ENCODE peak calls at places on chromosomes 13 and 19, in five cellular contexts. One of them, this sample, is unnamed.

GRCh38 chr13:52695856-52696255 is 43.2 kb downstream of the SUGT1 start:
- DNase-seq in CD8-positive, alpha-beta memory T cell: no peak
- DNase-seq in SK-N-SH: no peak
- DNase-seq in OCI-LY7: no peak
- DNase-seq in suprapubic skin: no peak
- DNase-seq in this sample: no peak

GRCh38 chr13:44132710-44133109 is 240.9 kb upstream of the SERP2 start:
- DNase-seq in OCI-LY7: no peak
- DNase-seq in suprapubic skin: no peak
- DNase-seq in SK-N-SH: no peak
- DNase-seq in CD8-positive, alpha-beta memory T cell: no peak
- DNase-seq in this sample: peak; percentile 54

GRCh38 chr13:26605845-26606244 is 48.4 kb downstream of the WASF3 start:
- DNase-seq in OCI-LY7: peak; percentile 21
- DNase-seq in CD8-positive, alpha-beta memory T cell: no peak
- DNase-seq in suprapubic skin: no peak
- DNase-seq in SK-N-SH: no peak
- DNase-seq in this sample: no peak

GRCh38 chr13:94708971-94709614 is 3.3 kb downstream of the SOX21 start:
- DNase-seq in OCI-LY7: no peak
- DNase-seq in suprapubic skin: no peak
- DNase-seq in SK-N-SH: no peak
- DNase-seq in CD8-positive, alpha-beta memory T cell: no peak
- DNase-seq in this sample: no peak

GRCh38 chr13:108082481-108082880 is 132.9 kb downstream of the LIG4 start:
- DNase-seq in OCI-LY7: no peak
- DNase-seq in CD8-positive, alpha-beta memory T cell: no peak
- DNase-seq in suprapubic skin: no peak
- DNase-seq in SK-N-SH: no peak
- DNase-seq in this sample: no peak

GRCh38 chr13:73876323-73876722 is 257.9 kb downstream of the KLF12 start:
- DNase-seq in OCI-LY7: no peak
- DNase-seq in SK-N-SH: no peak
- DNase-seq in suprapubic skin: no peak
- DNase-seq in CD8-positive, alpha-beta memory T cell: no peak
- DNase-seq in this sample: no peak

GRCh38 chr19:44869728-44870470 is 21.2 kb upstream of the TOMM40 start:
- DNase-seq in suprapubic skin: no peak
- DNase-seq in CD8-positive, alpha-beta memory T cell: peak; percentile 13
- DNase-seq in OCI-LY7: no peak
- DNase-seq in SK-N-SH: no peak
- DNase-seq in this sample: no peak

GRCh38 chr13:65264066-65264465 is 1966.1 kb downstream of the PCDH9 start:
- DNase-seq in suprapubic skin: no peak
- DNase-seq in OCI-LY7: no peak
- DNase-seq in CD8-positive, alpha-beta memory T cell: no peak
- DNase-seq in SK-N-SH: no peak
- DNase-seq in this sample: no peak

GRCh38 chr13:43153436-43154082 is 130.2 kb downstream of the DNAJC15 start:
- DNase-seq in CD8-positive, alpha-beta memory T cell: no peak
- DNase-seq in SK-N-SH: no peak
- DNase-seq in suprapubic skin: no peak
- DNase-seq in OCI-LY7: no peak
- DNase-seq in this sample: no peak

GRCh38 chr13:113298001-113298945 is 1.2 kb downstream of the LAMP1 start:
- DNase-seq in OCI-LY7: no peak
- DNase-seq in suprapubic skin: no peak
- DNase-seq in SK-N-SH: no peak
- DNase-seq in CD8-positive, alpha-beta memory T cell: no peak
- DNase-seq in this sample: no peak

GRCh38 chr13:99296270-99296865 is 10.8 kb downstream of the GPR183 start:
- DNase-seq in CD8-positive, alpha-beta memory T cell: no peak
- DNase-seq in OCI-LY7: no peak
- DNase-seq in suprapubic skin: no peak
- DNase-seq in SK-N-SH: no peak
- DNase-seq in this sample: no peak

GRCh38 chr19:14381689-14382474 is 638 bp downstream of the ADGRE5 start:
- DNase-seq in CD8-positive, alpha-beta memory T cell: peak; percentile 95
- DNase-seq in suprapubic skin: no peak
- DNase-seq in SK-N-SH: no peak
- DNase-seq in OCI-LY7: peak; percentile 66
- DNase-seq in this sample: peak; percentile 52

GRCh38 chr19:51660975-51661600 is 14.5 kb upstream of the SIGLEC14 start:
- DNase-seq in suprapubic skin: no peak
- DNase-seq in OCI-LY7: peak; percentile 76
- DNase-seq in SK-N-SH: peak; percentile 61
- DNase-seq in CD8-positive, alpha-beta memory T cell: peak; percentile 54
- DNase-seq in this sample: peak; percentile 60

GRCh38 chr19:55283548-55284393 is at the start of gene BRSK1:
- DNase-seq in OCI-LY7: peak; percentile 80
- DNase-seq in SK-N-SH: peak; percentile 93
- DNase-seq in CD8-positive, alpha-beta memory T cell: peak; percentile 73
- DNase-seq in suprapubic skin: no peak
- DNase-seq in this sample: no peak

GRCh38 chr13:48125794-48126228 is 30.9 kb upstream of the MED4 start:
- DNase-seq in SK-N-SH: no peak
- DNase-seq in suprapubic skin: no peak
- DNase-seq in CD8-positive, alpha-beta memory T cell: no peak
- DNase-seq in OCI-LY7: no peak
- DNase-seq in this sample: no peak

GRCh38 chr19:2274937-2275535 is 6.9 kb downstream of the PEAK3 start:
- DNase-seq in SK-N-SH: peak; percentile 89
- DNase-seq in CD8-positive, alpha-beta memory T cell: peak; percentile 74
- DNase-seq in OCI-LY7: peak; percentile 62
- DNase-seq in suprapubic skin: no peak
- DNase-seq in this sample: no peak

GRCh38 chr13:113670541-113670940 is 3.5 kb downstream of the GRK1 start:
- DNase-seq in OCI-LY7: no peak
- DNase-seq in CD8-positive, alpha-beta memory T cell: peak; percentile 16
- DNase-seq in suprapubic skin: peak; percentile 53
- DNase-seq in SK-N-SH: no peak
- DNase-seq in this sample: peak; percentile 26

GRCh38 chr13:46551410-46552301 is 1.3 kb upstream of the LRCH1 start:
- DNase-seq in suprapubic skin: peak; percentile 88
- DNase-seq in OCI-LY7: peak; percentile 78
- DNase-seq in CD8-positive, alpha-beta memory T cell: peak; percentile 74
- DNase-seq in SK-N-SH: peak; percentile 65
- DNase-seq in this sample: peak; percentile 76

GRCh38 chr19:45825917-45826893 is 11.1 kb upstream of the RSPH6A start:
- DNase-seq in CD8-positive, alpha-beta memory T cell: no peak
- DNase-seq in SK-N-SH: peak; percentile 70
- DNase-seq in OCI-LY7: no peak
- DNase-seq in suprapubic skin: no peak
- DNase-seq in this sample: no peak

GRCh38 chr13:59690857-59691500 is 472.7 kb downstream of the DIAPH3 start:
- DNase-seq in SK-N-SH: no peak
- DNase-seq in CD8-positive, alpha-beta memory T cell: no peak
- DNase-seq in OCI-LY7: no peak
- DNase-seq in suprapubic skin: no peak
- DNase-seq in this sample: no peak

GRCh38 chr13:39201075-39201630 is 162.9 kb downstream of the NHLRC3 start:
- DNase-seq in suprapubic skin: no peak
- DNase-seq in CD8-positive, alpha-beta memory T cell: no peak
- DNase-seq in SK-N-SH: no peak
- DNase-seq in OCI-LY7: no peak
- DNase-seq in this sample: no peak

GRCh38 chr13:28140433-28141125 is 2.2 kb downstream of the PAN3 start:
- DNase-seq in SK-N-SH: no peak
- DNase-seq in CD8-positive, alpha-beta memory T cell: no peak
- DNase-seq in OCI-LY7: no peak
- DNase-seq in suprapubic skin: no peak
- DNase-seq in this sample: no peak

GRCh38 chr13:23506071-23506820 is 64.0 kb upstream of the TNFRSF19 start:
- DNase-seq in SK-N-SH: peak; percentile 46
- DNase-seq in CD8-positive, alpha-beta memory T cell: no peak
- DNase-seq in OCI-LY7: no peak
- DNase-seq in suprapubic skin: no peak
- DNase-seq in this sample: no peak

GRCh38 chr13:114285166-114285808 is 3.9 kb downstream of the UPF3A start:
- DNase-seq in suprapubic skin: no peak
- DNase-seq in SK-N-SH: no peak
- DNase-seq in OCI-LY7: no peak
- DNase-seq in CD8-positive, alpha-beta memory T cell: no peak
- DNase-seq in this sample: no peak

GRCh38 chr13:73466561-73466960 is 407.8 kb downstream of the KLF5 start:
- DNase-seq in CD8-positive, alpha-beta memory T cell: no peak
- DNase-seq in SK-N-SH: no peak
- DNase-seq in suprapubic skin: no peak
- DNase-seq in OCI-LY7: no peak
- DNase-seq in this sample: no peak

GRCh38 chr13:110575322-110576069 is 14.0 kb upstream of the RAB20 start:
- DNase-seq in suprapubic skin: no peak
- DNase-seq in CD8-positive, alpha-beta memory T cell: no peak
- DNase-seq in OCI-LY7: no peak
- DNase-seq in SK-N-SH: peak; percentile 44
- DNase-seq in this sample: no peak

GRCh38 chr13:39330504-39330903 is 272.5 kb downstream of the LHFPL6 start:
- DNase-seq in SK-N-SH: no peak
- DNase-seq in OCI-LY7: no peak
- DNase-seq in suprapubic skin: no peak
- DNase-seq in CD8-positive, alpha-beta memory T cell: no peak
- DNase-seq in this sample: no peak

GRCh38 chr13:110173247-110173818 is 133.6 kb downstream of the COL4A1 start:
- DNase-seq in SK-N-SH: no peak
- DNase-seq in suprapubic skin: no peak
- DNase-seq in OCI-LY7: no peak
- DNase-seq in CD8-positive, alpha-beta memory T cell: no peak
- DNase-seq in this sample: no peak

GRCh38 chr19:45125975-45126493 is 33.1 kb downstream of the PPP1R37 start:
- DNase-seq in CD8-positive, alpha-beta memory T cell: peak; percentile 73
- DNase-seq in SK-N-SH: peak; percentile 68
- DNase-seq in suprapubic skin: no peak
- DNase-seq in OCI-LY7: peak; percentile 74
- DNase-seq in this sample: peak; percentile 73

GRCh38 chr13:24147570-24147963 is 13.0 kb upstream of the SPATA13 start:
- DNase-seq in SK-N-SH: no peak
- DNase-seq in suprapubic skin: no peak
- DNase-seq in OCI-LY7: no peak
- DNase-seq in CD8-positive, alpha-beta memory T cell: no peak
- DNase-seq in this sample: no peak

GRCh38 chr13:98565726-98566577 is 11.0 kb downstream of the STK24 start:
- DNase-seq in CD8-positive, alpha-beta memory T cell: no peak
- DNase-seq in suprapubic skin: no peak
- DNase-seq in SK-N-SH: peak; percentile 38
- DNase-seq in OCI-LY7: peak; percentile 19
- DNase-seq in this sample: peak; percentile 42

GRCh38 chr13:95535243-95535642 is 17.3 kb upstream of the CLDN10 start:
- DNase-seq in CD8-positive, alpha-beta memory T cell: no peak
- DNase-seq in OCI-LY7: no peak
- DNase-seq in suprapubic skin: no peak
- DNase-seq in SK-N-SH: no peak
- DNase-seq in this sample: peak; percentile 42

GRCh38 chr19:10288662-10289166 is 1.0 kb upstream of the ICAM5 start:
- DNase-seq in OCI-LY7: peak; percentile 83
- DNase-seq in suprapubic skin: no peak
- DNase-seq in CD8-positive, alpha-beta memory T cell: no peak
- DNase-seq in SK-N-SH: peak; percentile 83
- DNase-seq in this sample: no peak

GRCh38 chr19:8393192-8393870 is 3.2 kb downstream of the RAB11B start:
- DNase-seq in suprapubic skin: no peak
- DNase-seq in SK-N-SH: no peak
- DNase-seq in OCI-LY7: no peak
- DNase-seq in CD8-positive, alpha-beta memory T cell: no peak
- DNase-seq in this sample: no peak
- H3K27ac ChIP-seq in suprapubic skin: peak overlapping the region; percentile 65
- H3K27ac ChIP-seq in SK-N-SH: peak overlapping the region; percentile 26
- H3K27ac ChIP-seq in OCI-LY7: no peak overlapping the region
- H3K27ac ChIP-seq in CD8-positive, alpha-beta memory T cell: no peak overlapping the region
- H3K27ac ChIP-seq in this sample: peak overlapping the region; percentile 100

GRCh38 chr19:12042893-12043292 is 7.4 kb upstream of the ZNF433 start:
- DNase-seq in OCI-LY7: no peak
- DNase-seq in suprapubic skin: no peak
- DNase-seq in SK-N-SH: no peak
- DNase-seq in CD8-positive, alpha-beta memory T cell: no peak
- DNase-seq in this sample: no peak
- H3K36me3 ChIP-seq in OCI-LY7: peaks cover 32% of the 10 kb centered on the region
- H3K36me3 ChIP-seq in suprapubic skin: no peaks in the 10 kb centered on the region
- H3K36me3 ChIP-seq in SK-N-SH: no peaks in the 10 kb centered on the region
- H3K36me3 ChIP-seq in CD8-positive, alpha-beta memory T cell: no peaks in the 10 kb centered on the region
- H3K36me3 ChIP-seq in this sample: no peaks in the 10 kb centered on the region

DNA sequence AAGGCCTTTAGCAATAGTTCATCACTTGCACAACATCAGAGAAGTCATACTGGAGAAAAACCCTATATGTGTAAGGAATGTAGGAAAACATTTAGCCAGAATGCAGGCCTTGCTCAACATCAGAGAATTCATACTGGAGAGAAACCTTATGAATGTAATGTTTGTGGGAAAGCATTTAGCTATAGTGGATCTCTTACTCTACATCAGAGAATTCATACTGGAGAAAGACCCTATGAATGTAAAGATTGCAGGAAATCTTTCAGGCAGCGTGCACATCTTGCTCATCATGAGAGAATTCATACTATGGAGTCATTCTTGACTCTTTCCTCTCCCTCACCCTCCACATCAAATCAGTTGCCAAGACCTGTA is 19.8 kb downstream of the ZNF583 start:
- DNase-seq in CD8-positive, alpha-beta memory T cell: no peak
- DNase-seq in SK-N-SH: no peak
- DNase-seq in suprapubic skin: no peak
- DNase-seq in OCI-LY7: no peak
- DNase-seq in this sample: no peak
- H3K9me3 ChIP-seq in CD8-positive, alpha-beta memory T cell: peaks cover 76% of the 10 kb centered on the region
- H3K9me3 ChIP-seq in SK-N-SH: peaks cover 89% of the 10 kb centered on the region
- H3K9me3 ChIP-seq in suprapubic skin: peaks cover 96% of the 10 kb centered on the region
- H3K9me3 ChIP-seq in OCI-LY7: peaks cover 68% of the 10 kb centered on the region
- H3K9me3 ChIP-seq in this sample: peaks cover 9% of the 10 kb centered on the region

GRCh38 chr19:18726846-18727245 is 43.4 kb downstream of the CRTC1 start:
- DNase-seq in CD8-positive, alpha-beta memory T cell: no peak
- DNase-seq in OCI-LY7: no peak
- DNase-seq in SK-N-SH: no peak
- DNase-seq in suprapubic skin: no peak
- DNase-seq in this sample: no peak
- H3K27ac ChIP-seq in CD8-positive, alpha-beta memory T cell: no peak overlapping the region
- H3K27ac ChIP-seq in OCI-LY7: no peak overlapping the region
- H3K27ac ChIP-seq in SK-N-SH: no peak overlapping the region
- H3K27ac ChIP-seq in suprapubic skin: no peak overlapping the region
- H3K27ac ChIP-seq in this sample: no peak overlapping the region

GRCh38 chr13:49539313-49539712 is 43.6 kb downstream of the PHF11 start:
- DNase-seq in OCI-LY7: peak; percentile 42
- DNase-seq in SK-N-SH: no peak
- DNase-seq in CD8-positive, alpha-beta memory T cell: no peak
- DNase-seq in suprapubic skin: no peak
- DNase-seq in this sample: no peak
- H3K36me3 ChIP-seq in OCI-LY7: peaks cover 68% of the 10 kb centered on the region
- H3K36me3 ChIP-seq in SK-N-SH: peaks cover 42% of the 10 kb centered on the region
- H3K36me3 ChIP-seq in CD8-positive, alpha-beta memory T cell: no peaks in the 10 kb centered on the region
- H3K36me3 ChIP-seq in suprapubic skin: peaks cover 39% of the 10 kb centered on the region
- H3K36me3 ChIP-seq in this sample: peaks cover 15% of the 10 kb centered on the region

GRCh38 chr19:27793644-27794443 is 1419.1 kb downstream of the UQCRFS1 start:
- DNase-seq in suprapubic skin: peak; percentile 96
- DNase-seq in OCI-LY7: peak; percentile 95
- DNase-seq in SK-N-SH: peak; percentile 85
- DNase-seq in CD8-positive, alpha-beta memory T cell: peak; percentile 93
- DNase-seq in this sample: peak; percentile 91
- H3K9me3 ChIP-seq in suprapubic skin: no peaks in the 10 kb centered on the region
- H3K9me3 ChIP-seq in OCI-LY7: peaks cover 12% of the 10 kb centered on the region
- H3K9me3 ChIP-seq in SK-N-SH: no peaks in the 10 kb centered on the region
- H3K9me3 ChIP-seq in CD8-positive, alpha-beta memory T cell: no peaks in the 10 kb centered on the region
- H3K9me3 ChIP-seq in this sample: no peaks in the 10 kb centered on the region

GRCh38 chr19:49462492-49462891 is 9.5 kb downstream of the ALDH16A1 start:
- DNase-seq in suprapubic skin: no peak
- DNase-seq in SK-N-SH: no peak
- DNase-seq in OCI-LY7: no peak
- DNase-seq in CD8-positive, alpha-beta memory T cell: no peak
- DNase-seq in this sample: no peak
- H3K27ac ChIP-seq in suprapubic skin: no peak overlapping the region
- H3K27ac ChIP-seq in SK-N-SH: no peak overlapping the region
- H3K27ac ChIP-seq in OCI-LY7: no peak overlapping the region
- H3K27ac ChIP-seq in CD8-positive, alpha-beta memory T cell: no peak overlapping the region
- H3K27ac ChIP-seq in this sample: no peak overlapping the region